ENCODE peak calls at places on chromosomes 12 and 14, in six cellular contexts. One of them, this sample, is unnamed.

GRCh38 chr12:132200800-132201199 is 56.5 kb downstream of the NOC4L start:
- DNase-seq in HS-5: no peak
- DNase-seq in stimulated activated effector memory CD8-positive, alpha-beta T cell treated with anti-CD3 and anti-CD28 coated beads, Interleukin-12 subunit alpha, Interleukin-12 subunit beta, amount 100 ng/mL, for 72 hours: no peak
- DNase-seq in hypothalamus: no peak
- DNase-seq in NCI-H146: no peak
- DNase-seq in NB4: no peak
- DNase-seq in this sample: no peak

GRCh38 chr14:68760771-68761170 is 32.1 kb downstream of the ZFP36L1 start:
- DNase-seq in HS-5: no peak
- DNase-seq in stimulated activated effector memory CD8-positive, alpha-beta T cell treated with anti-CD3 and anti-CD28 coated beads, Interleukin-12 subunit alpha, Interleukin-12 subunit beta, amount 100 ng/mL, for 72 hours: no peak
- DNase-seq in hypothalamus: no peak
- DNase-seq in NCI-H146: no peak
- DNase-seq in NB4: no peak
- DNase-seq in this sample: no peak

GRCh38 chr12:31206038-31206670 is 119.8 kb downstream of the SINHCAF start:
- DNase-seq in HS-5: peak
- DNase-seq in stimulated activated effector memory CD8-positive, alpha-beta T cell treated with anti-CD3 and anti-CD28 coated beads, Interleukin-12 subunit alpha, Interleukin-12 subunit beta, amount 100 ng/mL, for 72 hours: no peak
- DNase-seq in hypothalamus: no peak
- DNase-seq in NCI-H146: no peak
- DNase-seq in NB4: no peak
- DNase-seq in this sample: no peak

GRCh38 chr12:72346331-72346944 is 74.3 kb downstream of the TRHDE start:
- DNase-seq in HS-5: peak
- DNase-seq in stimulated activated effector memory CD8-positive, alpha-beta T cell treated with anti-CD3 and anti-CD28 coated beads, Interleukin-12 subunit alpha, Interleukin-12 subunit beta, amount 100 ng/mL, for 72 hours: peak
- DNase-seq in hypothalamus: peak
- DNase-seq in NCI-H146: peak
- DNase-seq in NB4: peak
- DNase-seq in this sample: peak

GRCh38 chr12:68237523-68238070 is 12.0 kb upstream of the IL26 start:
- DNase-seq in HS-5: no peak
- DNase-seq in stimulated activated effector memory CD8-positive, alpha-beta T cell treated with anti-CD3 and anti-CD28 coated beads, Interleukin-12 subunit alpha, Interleukin-12 subunit beta, amount 100 ng/mL, for 72 hours: no peak
- DNase-seq in hypothalamus: no peak
- DNase-seq in NCI-H146: no peak
- DNase-seq in NB4: no peak
- DNase-seq in this sample: no peak

GRCh38 chr14:92987148-92987570 is 64.2 kb downstream of the CHGA start:
- DNase-seq in HS-5: no peak
- DNase-seq in stimulated activated effector memory CD8-positive, alpha-beta T cell treated with anti-CD3 and anti-CD28 coated beads, Interleukin-12 subunit alpha, Interleukin-12 subunit beta, amount 100 ng/mL, for 72 hours: no peak
- DNase-seq in hypothalamus: no peak
- DNase-seq in NCI-H146: no peak
- DNase-seq in NB4: no peak
- DNase-seq in this sample: no peak

GRCh38 chr12:97862072-97862471 is 399.5 kb downstream of the RMST start:
- DNase-seq in HS-5: no peak
- DNase-seq in stimulated activated effector memory CD8-positive, alpha-beta T cell treated with anti-CD3 and anti-CD28 coated beads, Interleukin-12 subunit alpha, Interleukin-12 subunit beta, amount 100 ng/mL, for 72 hours: no peak
- DNase-seq in hypothalamus: no peak
- DNase-seq in NCI-H146: no peak
- DNase-seq in NB4: no peak
- DNase-seq in this sample: no peak

GRCh38 chr14:100577986-100578431 is 9.2 kb downstream of the BEGAIN start:
- DNase-seq in HS-5: no peak
- DNase-seq in stimulated activated effector memory CD8-positive, alpha-beta T cell treated with anti-CD3 and anti-CD28 coated beads, Interleukin-12 subunit alpha, Interleukin-12 subunit beta, amount 100 ng/mL, for 72 hours: no peak
- DNase-seq in hypothalamus: no peak
- DNase-seq in NCI-H146: no peak
- DNase-seq in NB4: no peak
- DNase-seq in this sample: no peak

GRCh38 chr12:49518914-49519573 is 19.8 kb upstream of the KCNH3 start:
- DNase-seq in HS-5: no peak
- DNase-seq in stimulated activated effector memory CD8-positive, alpha-beta T cell treated with anti-CD3 and anti-CD28 coated beads, Interleukin-12 subunit alpha, Interleukin-12 subunit beta, amount 100 ng/mL, for 72 hours: no peak
- DNase-seq in hypothalamus: no peak
- DNase-seq in NCI-H146: no peak
- DNase-seq in NB4: no peak
- DNase-seq in this sample: no peak

GRCh38 chr14:98893675-98894074 is 378.3 kb downstream of the BCL11B start:
- DNase-seq in HS-5: no peak
- DNase-seq in stimulated activated effector memory CD8-positive, alpha-beta T cell treated with anti-CD3 and anti-CD28 coated beads, Interleukin-12 subunit alpha, Interleukin-12 subunit beta, amount 100 ng/mL, for 72 hours: no peak
- DNase-seq in hypothalamus: no peak
- DNase-seq in NCI-H146: no peak
- DNase-seq in NB4: no peak
- DNase-seq in this sample: no peak

GRCh38 chr12:57033428-57033827 is 16.5 kb downstream of the MYO1A start:
- DNase-seq in HS-5: no peak
- DNase-seq in stimulated activated effector memory CD8-positive, alpha-beta T cell treated with anti-CD3 and anti-CD28 coated beads, Interleukin-12 subunit alpha, Interleukin-12 subunit beta, amount 100 ng/mL, for 72 hours: no peak
- DNase-seq in hypothalamus: no peak
- DNase-seq in NCI-H146: no peak
- DNase-seq in NB4: no peak
- DNase-seq in this sample: no peak

GRCh38 chr12:74119811-74120362 is 417.7 kb upstream of the ATXN7L3B start:
- DNase-seq in HS-5: no peak
- DNase-seq in stimulated activated effector memory CD8-positive, alpha-beta T cell treated with anti-CD3 and anti-CD28 coated beads, Interleukin-12 subunit alpha, Interleukin-12 subunit beta, amount 100 ng/mL, for 72 hours: no peak
- DNase-seq in hypothalamus: no peak
- DNase-seq in NCI-H146: no peak
- DNase-seq in NB4: no peak
- DNase-seq in this sample: no peak

GRCh38 chr14:24238123-24238522 is 4.3 kb downstream of the TINF2 start:
- DNase-seq in HS-5: no peak
- DNase-seq in stimulated activated effector memory CD8-positive, alpha-beta T cell treated with anti-CD3 and anti-CD28 coated beads, Interleukin-12 subunit alpha, Interleukin-12 subunit beta, amount 100 ng/mL, for 72 hours: no peak
- DNase-seq in hypothalamus: no peak
- DNase-seq in NCI-H146: no peak
- DNase-seq in NB4: no peak
- DNase-seq in this sample: no peak

GRCh38 chr12:47821346-47821706 is 1.6 kb upstream of the HDAC7 start:
- DNase-seq in HS-5: no peak
- DNase-seq in stimulated activated effector memory CD8-positive, alpha-beta T cell treated with anti-CD3 and anti-CD28 coated beads, Interleukin-12 subunit alpha, Interleukin-12 subunit beta, amount 100 ng/mL, for 72 hours: no peak
- DNase-seq in hypothalamus: no peak
- DNase-seq in NCI-H146: no peak
- DNase-seq in NB4: no peak
- DNase-seq in this sample: no peak

GRCh38 chr14:68716698-68717097 is 76.2 kb downstream of the ZFP36L1 start:
- DNase-seq in HS-5: no peak
- DNase-seq in stimulated activated effector memory CD8-positive, alpha-beta T cell treated with anti-CD3 and anti-CD28 coated beads, Interleukin-12 subunit alpha, Interleukin-12 subunit beta, amount 100 ng/mL, for 72 hours: no peak
- DNase-seq in hypothalamus: no peak
- DNase-seq in NCI-H146: peak
- DNase-seq in NB4: no peak
- DNase-seq in this sample: no peak

GRCh38 chr12:108320503-108321293 is 18.4 kb downstream of the CMKLR1 start:
- DNase-seq in HS-5: no peak
- DNase-seq in stimulated activated effector memory CD8-positive, alpha-beta T cell treated with anti-CD3 and anti-CD28 coated beads, Interleukin-12 subunit alpha, Interleukin-12 subunit beta, amount 100 ng/mL, for 72 hours: no peak
- DNase-seq in hypothalamus: no peak
- DNase-seq in NCI-H146: no peak
- DNase-seq in NB4: peak
- DNase-seq in this sample: no peak

GRCh38 chr12:95351745-95352144 is 122.2 kb upstream of the METAP2 start:
- DNase-seq in HS-5: no peak
- DNase-seq in stimulated activated effector memory CD8-positive, alpha-beta T cell treated with anti-CD3 and anti-CD28 coated beads, Interleukin-12 subunit alpha, Interleukin-12 subunit beta, amount 100 ng/mL, for 72 hours: no peak
- DNase-seq in hypothalamus: no peak
- DNase-seq in NCI-H146: no peak
- DNase-seq in NB4: no peak
- DNase-seq in this sample: no peak

GRCh38 chr12:113422030-113422900 is at the start of gene SDSL:
- DNase-seq in HS-5: peak
- DNase-seq in stimulated activated effector memory CD8-positive, alpha-beta T cell treated with anti-CD3 and anti-CD28 coated beads, Interleukin-12 subunit alpha, Interleukin-12 subunit beta, amount 100 ng/mL, for 72 hours: peak
- DNase-seq in hypothalamus: no peak
- DNase-seq in NCI-H146: peak
- DNase-seq in NB4: peak
- DNase-seq in this sample: no peak

GRCh38 chr14:73269729-73270651 is 32.7 kb downstream of the PAPLN start:
- DNase-seq in HS-5: no peak
- DNase-seq in stimulated activated effector memory CD8-positive, alpha-beta T cell treated with anti-CD3 and anti-CD28 coated beads, Interleukin-12 subunit alpha, Interleukin-12 subunit beta, amount 100 ng/mL, for 72 hours: no peak
- DNase-seq in hypothalamus: no peak
- DNase-seq in NCI-H146: no peak
- DNase-seq in NB4: no peak
- DNase-seq in this sample: no peak

GRCh38 chr14:101108579-101109346 is 205.2 kb upstream of the RTL1 start:
- DNase-seq in HS-5: no peak
- DNase-seq in stimulated activated effector memory CD8-positive, alpha-beta T cell treated with anti-CD3 and anti-CD28 coated beads, Interleukin-12 subunit alpha, Interleukin-12 subunit beta, amount 100 ng/mL, for 72 hours: no peak
- DNase-seq in hypothalamus: no peak
- DNase-seq in NCI-H146: no peak
- DNase-seq in NB4: no peak
- DNase-seq in this sample: no peak

GRCh38 chr12:6201199-6201608 is 1.0 kb downstream of the CD9 start:
- DNase-seq in HS-5: no peak
- DNase-seq in stimulated activated effector memory CD8-positive, alpha-beta T cell treated with anti-CD3 and anti-CD28 coated beads, Interleukin-12 subunit alpha, Interleukin-12 subunit beta, amount 100 ng/mL, for 72 hours: no peak
- DNase-seq in hypothalamus: no peak
- DNase-seq in NCI-H146: peak
- DNase-seq in NB4: no peak
- DNase-seq in this sample: peak

GRCh38 chr14:104782823-104783170 is 12.8 kb downstream of the AKT1 start:
- DNase-seq in HS-5: no peak
- DNase-seq in stimulated activated effector memory CD8-positive, alpha-beta T cell treated with anti-CD3 and anti-CD28 coated beads, Interleukin-12 subunit alpha, Interleukin-12 subunit beta, amount 100 ng/mL, for 72 hours: no peak
- DNase-seq in hypothalamus: no peak
- DNase-seq in NCI-H146: no peak
- DNase-seq in NB4: no peak
- DNase-seq in this sample: no peak

GRCh38 chr14:92513966-92514843 is 624 bp downstream of the RIN3 start:
- DNase-seq in HS-5: no peak
- DNase-seq in stimulated activated effector memory CD8-positive, alpha-beta T cell treated with anti-CD3 and anti-CD28 coated beads, Interleukin-12 subunit alpha, Interleukin-12 subunit beta, amount 100 ng/mL, for 72 hours: peak
- DNase-seq in hypothalamus: no peak
- DNase-seq in NCI-H146: no peak
- DNase-seq in NB4: peak
- DNase-seq in this sample: no peak

GRCh38 chr12:111088409-111088808 is 168.0 kb upstream of the MYL2 start:
- DNase-seq in HS-5: no peak
- DNase-seq in stimulated activated effector memory CD8-positive, alpha-beta T cell treated with anti-CD3 and anti-CD28 coated beads, Interleukin-12 subunit alpha, Interleukin-12 subunit beta, amount 100 ng/mL, for 72 hours: no peak
- DNase-seq in hypothalamus: no peak
- DNase-seq in NCI-H146: no peak
- DNase-seq in NB4: no peak
- DNase-seq in this sample: no peak

GRCh38 chr14:104341532-104342434 is 203.4 kb downstream of the KIF26A start:
- DNase-seq in HS-5: no peak
- DNase-seq in stimulated activated effector memory CD8-positive, alpha-beta T cell treated with anti-CD3 and anti-CD28 coated beads, Interleukin-12 subunit alpha, Interleukin-12 subunit beta, amount 100 ng/mL, for 72 hours: no peak
- DNase-seq in hypothalamus: no peak
- DNase-seq in NCI-H146: peak
- DNase-seq in NB4: peak
- DNase-seq in this sample: no peak

GRCh38 chr14:63308723-63309317 is 9.9 kb downstream of the GPHB5 start:
- DNase-seq in HS-5: no peak
- DNase-seq in stimulated activated effector memory CD8-positive, alpha-beta T cell treated with anti-CD3 and anti-CD28 coated beads, Interleukin-12 subunit alpha, Interleukin-12 subunit beta, amount 100 ng/mL, for 72 hours: no peak
- DNase-seq in hypothalamus: no peak
- DNase-seq in NCI-H146: peak
- DNase-seq in NB4: peak
- DNase-seq in this sample: peak

GRCh38 chr12:54287316-54288157 is 7.0 kb downstream of the HNRNPA1 start:
- DNase-seq in HS-5: no peak
- DNase-seq in stimulated activated effector memory CD8-positive, alpha-beta T cell treated with anti-CD3 and anti-CD28 coated beads, Interleukin-12 subunit alpha, Interleukin-12 subunit beta, amount 100 ng/mL, for 72 hours: no peak
- DNase-seq in hypothalamus: no peak
- DNase-seq in NCI-H146: no peak
- DNase-seq in NB4: peak
- DNase-seq in this sample: no peak

GRCh38 chr12:1926274-1926673 is 7.8 kb upstream of the CACNA2D4 start:
- DNase-seq in HS-5: no peak
- DNase-seq in stimulated activated effector memory CD8-positive, alpha-beta T cell treated with anti-CD3 and anti-CD28 coated beads, Interleukin-12 subunit alpha, Interleukin-12 subunit beta, amount 100 ng/mL, for 72 hours: no peak
- DNase-seq in hypothalamus: no peak
- DNase-seq in NCI-H146: no peak
- DNase-seq in NB4: peak
- DNase-seq in this sample: no peak

GRCh38 chr14:22471545-22472121 is 117.4 kb downstream of the DAD1 start:
- DNase-seq in HS-5: no peak
- DNase-seq in stimulated activated effector memory CD8-positive, alpha-beta T cell treated with anti-CD3 and anti-CD28 coated beads, Interleukin-12 subunit alpha, Interleukin-12 subunit beta, amount 100 ng/mL, for 72 hours: no peak
- DNase-seq in hypothalamus: no peak
- DNase-seq in NCI-H146: no peak
- DNase-seq in NB4: peak
- DNase-seq in this sample: no peak

GRCh38 chr12:96213869-96214268 is 19.7 kb downstream of the ELK3 start:
- DNase-seq in HS-5: no peak
- DNase-seq in stimulated activated effector memory CD8-positive, alpha-beta T cell treated with anti-CD3 and anti-CD28 coated beads, Interleukin-12 subunit alpha, Interleukin-12 subunit beta, amount 100 ng/mL, for 72 hours: no peak
- DNase-seq in hypothalamus: no peak
- DNase-seq in NCI-H146: no peak
- DNase-seq in NB4: no peak
- DNase-seq in this sample: no peak

GRCh38 chr12:115097406-115097805 is 413.4 kb upstream of the TBX3 start:
- DNase-seq in HS-5: no peak
- DNase-seq in stimulated activated effector memory CD8-positive, alpha-beta T cell treated with anti-CD3 and anti-CD28 coated beads, Interleukin-12 subunit alpha, Interleukin-12 subunit beta, amount 100 ng/mL, for 72 hours: no peak
- DNase-seq in hypothalamus: no peak
- DNase-seq in NCI-H146: no peak
- DNase-seq in NB4: no peak
- DNase-seq in this sample: no peak

GRCh38 chr12:31035226-31035625 is 38.4 kb upstream of the DDX11 start:
- DNase-seq in HS-5: no peak
- DNase-seq in stimulated activated effector memory CD8-positive, alpha-beta T cell treated with anti-CD3 and anti-CD28 coated beads, Interleukin-12 subunit alpha, Interleukin-12 subunit beta, amount 100 ng/mL, for 72 hours: no peak
- DNase-seq in hypothalamus: no peak
- DNase-seq in NCI-H146: no peak
- DNase-seq in NB4: no peak
- DNase-seq in this sample: no peak